ENCODE peak calls at places on chromosomes 16 and 17, in four cellular contexts. M is NCI-H524, P is SK-N-DZ, Q is ovary. N is an unnamed sample.

GRCh38 chr17:67575325-67575724 is 142.4 kb upstream of the NOL11 start:
- DNase-seq in Q (no peak), P (peak; percentile 40), M (peak; percentile 70), N (no peak)

GRCh38 chr16:26464576-26465266 is 602.0 kb upstream of the C16orf82 start:
- DNase-seq in M (no peak), Q (no peak), P (no peak), N (no peak)

GRCh38 chr17:28846231-28846630 is 3.6 kb upstream of the FAM222B start:
- DNase-seq in P (no peak), Q (no peak), M (no peak), N (no peak)

GRCh38 chr16:82603784-82604411 is 22.9 kb upstream of the CDH13 start:
- DNase-seq in M (peak; percentile 65), P (no peak), Q (no peak), N (peak; percentile 57)

GRCh38 chr16:74225278-74225677 is 71.3 kb upstream of the PSMD7 start:
- DNase-seq in Q (no peak), M (peak; percentile 79), P (no peak), N (no peak)

GRCh38 chr16:13435873-13436474 is 484.0 kb upstream of the ERCC4 start:
- DNase-seq in M (peak; percentile 35), P (no peak), Q (no peak), N (no peak)

GRCh38 chr17:69245617-69246016 is 17.0 kb upstream of the ABCA10 start:
- DNase-seq in P (no peak), Q (no peak), M (no peak), N (no peak)

GRCh38 chr16:55053071-55053415 is 122.4 kb downstream of the IRX5 start:
- DNase-seq in P (no peak), Q (no peak), M (no peak), N (no peak)

GRCh38 chr16:15434425-15435215 is at the start of gene BMERB1:
- DNase-seq in P (peak; percentile 86), M (peak; percentile 81), Q (peak; percentile 88), N (peak; percentile 85)

GRCh38 chr16:47061204-47061603 is 82.5 kb downstream of the NETO2 start:
- DNase-seq in Q (peak; percentile 5), P (no peak), M (no peak), N (no peak)

GRCh38 chr16:65079549-65079948 is 42.3 kb downstream of the CDH11 start:
- DNase-seq in Q (no peak), P (no peak), M (no peak), N (no peak)

GRCh38 chr17:81345211-81346089 is 49.8 kb upstream of the BAHCC1 start:
- DNase-seq in M (peak; percentile 88), P (peak; percentile 80), Q (peak; percentile 92), N (peak; percentile 93)

GRCh38 chr17:48074322-48075054 is 26.3 kb downstream of the NFE2L1 start:
- DNase-seq in M (peak; percentile 82), Q (peak; percentile 75), P (peak; percentile 67), N (peak; percentile 79)

GRCh38 chr17:66941249-66941648 is 23.3 kb upstream of the CACNG4 start:
- DNase-seq in M (no peak), Q (no peak), P (no peak), N (no peak)

N was measured in left cardiac atrium.